ENCODE peak calls at places on chromosomes 4 and X, in four cellular contexts. One of them, this sample, is unnamed. For H3K4me1, the result is how much of the 10 kb centered on the place peaks cover.

GRCh38 chrX:24692305-24692704 is 1.4 kb upstream of the POLA1 start:
- DNase-seq in pancreas: no peak
- DNase-seq in lung: no peak
- DNase-seq in left lung: no peak
- DNase-seq in this sample: no peak

GRCh38 chr4:122894802-122895201 is 27.6 kb downstream of the NUDT6 start:
- DNase-seq in pancreas: no peak
- DNase-seq in left lung: no peak
- DNase-seq in lung: no peak
- DNase-seq in this sample: no peak

GRCh38 chrX:47613082-47613481 is 6.6 kb downstream of the SYN1 start:
- DNase-seq in pancreas: no peak
- DNase-seq in lung: no peak
- DNase-seq in left lung: no peak
- DNase-seq in this sample: no peak

GRCh38 chr4:121939690-121940089 is 12.2 kb downstream of the TRPC3 start:
- DNase-seq in pancreas: no peak
- DNase-seq in lung: no peak
- DNase-seq in left lung: no peak
- DNase-seq in this sample: no peak

GRCh38 chr4:79922011-79922410 is 151.0 kb downstream of the ANTXR2 start:
- DNase-seq in left lung: no peak
- DNase-seq in lung: no peak
- DNase-seq in pancreas: no peak
- DNase-seq in this sample: no peak

GRCh38 chrX:98114026-98114425 is 1230.3 kb downstream of the RPA4 start:
- DNase-seq in lung: no peak
- DNase-seq in pancreas: no peak
- DNase-seq in left lung: no peak
- DNase-seq in this sample: no peak

GRCh38 chrX:64205735-64206491 is 405 bp upstream of the AMER1 start:
- DNase-seq in lung: peak
- DNase-seq in pancreas: peak
- DNase-seq in left lung: peak
- DNase-seq in this sample: peak

GRCh38 chr4:102751964-102752363 is 8.8 kb downstream of the MANBA start:
- DNase-seq in left lung: no peak
- DNase-seq in pancreas: no peak
- DNase-seq in lung: no peak
- DNase-seq in this sample: no peak

GRCh38 chrX:14963447-14964236 is 90.4 kb downstream of the MOSPD2 start:
- DNase-seq in lung: no peak
- DNase-seq in pancreas: no peak
- DNase-seq in left lung: no peak
- DNase-seq in this sample: no peak

GRCh38 chrX:115560211-115560977 is 580 bp upstream of the PLS3 start:
- DNase-seq in lung: peak
- DNase-seq in left lung: no peak
- DNase-seq in pancreas: peak
- DNase-seq in this sample: no peak

GRCh38 chrX:102514536-102514935 is 2.0 kb downstream of the TMSB15A start:
- DNase-seq in lung: no peak
- DNase-seq in left lung: no peak
- DNase-seq in pancreas: no peak
- DNase-seq in this sample: no peak

GRCh38 chrX:69124108-69124507 is 41.1 kb downstream of the PJA1 start:
- DNase-seq in pancreas: no peak
- DNase-seq in left lung: no peak
- DNase-seq in lung: no peak
- DNase-seq in this sample: no peak

GRCh38 chr4:165398570-165398969 is 19.8 kb downstream of the CPE start:
- DNase-seq in left lung: no peak
- DNase-seq in pancreas: no peak
- DNase-seq in lung: no peak
- DNase-seq in this sample: no peak

GRCh38 chrX:136295380-136295779 is 5.4 kb upstream of the ADGRG4 start:
- DNase-seq in lung: no peak
- DNase-seq in left lung: no peak
- DNase-seq in pancreas: no peak
- DNase-seq in this sample: no peak

GRCh38 chr4:20376070-20376469 is 124.4 kb downstream of the SLIT2 start:
- DNase-seq in pancreas: no peak
- DNase-seq in lung: no peak
- DNase-seq in left lung: no peak
- DNase-seq in this sample: no peak

GRCh38 chr4:169410839-169411770 is 140.3 kb upstream of the SH3RF1 start:
- DNase-seq in lung: no peak
- DNase-seq in left lung: no peak
- DNase-seq in pancreas: no peak
- DNase-seq in this sample: no peak

GRCh38 chr4:82201303-82201702 is 172.5 kb downstream of the HNRNPD start:
- DNase-seq in lung: no peak
- DNase-seq in left lung: peak
- DNase-seq in pancreas: no peak
- DNase-seq in this sample: no peak

GRCh38 chrX:1487401-1487800 is 34.7 kb upstream of the ASMTL start:
- DNase-seq in pancreas: no peak
- DNase-seq in left lung: no peak
- DNase-seq in lung: no peak
- DNase-seq in this sample: no peak

GRCh38 chr4:98745372-98745771 is 87.0 kb upstream of the TSPAN5 start:
- DNase-seq in lung: no peak
- DNase-seq in left lung: no peak
- DNase-seq in pancreas: no peak
- DNase-seq in this sample: no peak

GRCh38 chr4:80014531-80014930 is 58.5 kb downstream of the ANTXR2 start:
- DNase-seq in lung: no peak
- DNase-seq in left lung: no peak
- DNase-seq in pancreas: no peak
- DNase-seq in this sample: no peak

GRCh38 chr4:113141901-113142346 is 92.5 kb downstream of the ANK2 start:
- DNase-seq in lung: no peak
- DNase-seq in pancreas: no peak
- DNase-seq in left lung: no peak
- DNase-seq in this sample: no peak

GRCh38 chr4:159937595-159937994 is 834.7 kb downstream of the RAPGEF2 start:
- DNase-seq in lung: no peak
- DNase-seq in left lung: no peak
- DNase-seq in pancreas: no peak
- DNase-seq in this sample: no peak

GRCh38 chrX:70755850-70756249 is 152.7 kb downstream of the TEX11 start:
- DNase-seq in pancreas: no peak
- DNase-seq in left lung: no peak
- DNase-seq in lung: no peak
- DNase-seq in this sample: no peak

GRCh38 chrX:22486326-22486725 is 213.6 kb downstream of the CBLL2 start:
- DNase-seq in lung: no peak
- DNase-seq in left lung: no peak
- DNase-seq in pancreas: no peak
- DNase-seq in this sample: no peak

GRCh38 chr4:154332681-154333421 is 158.7 kb downstream of the DCHS2 start:
- DNase-seq in left lung: peak
- DNase-seq in pancreas: no peak
- DNase-seq in lung: no peak
- DNase-seq in this sample: no peak

GRCh38 chr4:151564321-151564720 is 155.3 kb downstream of the FHIP1A start:
- DNase-seq in pancreas: no peak
- DNase-seq in lung: no peak
- DNase-seq in left lung: no peak
- DNase-seq in this sample: no peak

GRCh38 chrX:131424895-131425294 is 119.0 kb upstream of the OR13H1 start:
- DNase-seq in lung: no peak
- DNase-seq in pancreas: no peak
- DNase-seq in left lung: no peak
- DNase-seq in this sample: no peak

GRCh38 chr4:53763813-53764597 is 172.7 kb upstream of the LNX1 start:
- DNase-seq in pancreas: no peak
- DNase-seq in lung: no peak
- DNase-seq in left lung: peak
- DNase-seq in this sample: no peak

GRCh38 chr4:137707221-137707620 is 174.9 kb upstream of the PCDH18 start:
- DNase-seq in lung: no peak
- DNase-seq in left lung: no peak
- DNase-seq in pancreas: no peak
- DNase-seq in this sample: no peak

GRCh38 chrX:71603618-71604017 is 14.7 kb downstream of the CXCR3 start:
- DNase-seq in left lung: no peak
- DNase-seq in pancreas: no peak
- DNase-seq in lung: no peak
- DNase-seq in this sample: no peak

GRCh38 chrX:129900054-129900453 is 5.9 kb upstream of the UTP14A start:
- DNase-seq in left lung: no peak
- DNase-seq in pancreas: no peak
- DNase-seq in lung: no peak
- DNase-seq in this sample: no peak

GRCh38 chrX:129908636-129909035 is 2.7 kb downstream of the UTP14A start:
- DNase-seq in left lung: no peak
- DNase-seq in pancreas: no peak
- DNase-seq in lung: no peak
- DNase-seq in this sample: no peak

GRCh38 chrX:129905787-129906580 is at the start of gene UTP14A:
- DNase-seq in lung: peak
- DNase-seq in left lung: peak
- DNase-seq in pancreas: peak
- DNase-seq in this sample: peak
- H3K27ac ChIP-seq in lung: peak
- H3K27ac ChIP-seq in left lung: peak
- H3K27ac ChIP-seq in pancreas: peak
- H3K27ac ChIP-seq in this sample: peak

GRCh38 chr4:146179784-146180405 is 4.4 kb downstream of the LSM6 start:
- DNase-seq in pancreas: no peak
- DNase-seq in left lung: no peak
- DNase-seq in lung: no peak
- DNase-seq in this sample: no peak

GRCh38 chr4:146175541-146176453 is at the start of gene LSM6:
- DNase-seq in pancreas: peak
- DNase-seq in lung: peak
- DNase-seq in left lung: peak
- DNase-seq in this sample: peak
- TF ChIP-seq CTCF in pancreas: no peak
- TF ChIP-seq CTCF in lung: no peak
- TF ChIP-seq CTCF in left lung: peak
- TF ChIP-seq CTCF in this sample: peak

GRCh38 chrX:137747231-137747630 is 181.3 kb downstream of the ZIC3 start:
- DNase-seq in lung: no peak
- DNase-seq in pancreas: no peak
- DNase-seq in left lung: no peak
- DNase-seq in this sample: no peak
- H3K4me1 ChIP-seq in lung: under half
- H3K4me1 ChIP-seq in pancreas: under half
- H3K4me1 ChIP-seq in left lung: under half
- H3K4me1 ChIP-seq in this sample: under half

GRCh38 chr4:6193399-6193798 is 7.0 kb downstream of the JAKMIP1 start:
- DNase-seq in left lung: no peak
- DNase-seq in lung: no peak
- DNase-seq in pancreas: no peak
- DNase-seq in this sample: no peak
- H3K27ac ChIP-seq in left lung: no peak
- H3K27ac ChIP-seq in lung: no peak
- H3K27ac ChIP-seq in pancreas: no peak
- H3K27ac ChIP-seq in this sample: no peak

GRCh38 chr4:146335763-146336412 is 121.5 kb downstream of the REELD1 start:
- DNase-seq in pancreas: no peak
- DNase-seq in left lung: no peak
- DNase-seq in lung: no peak
- DNase-seq in this sample: no peak

GRCh38 chr4:146334862-146335449 is 120.6 kb downstream of the REELD1 start:
- DNase-seq in lung: no peak
- DNase-seq in left lung: no peak
- DNase-seq in pancreas: no peak
- DNase-seq in this sample: no peak

GRCh38 chr4:146336413-146336807 is 122.1 kb downstream of the REELD1 start:
- DNase-seq in lung: no peak
- DNase-seq in pancreas: no peak
- DNase-seq in left lung: no peak
- DNase-seq in this sample: no peak

GRCh38 chr4:146340798-146341197 is 126.5 kb downstream of the REELD1 start:
- DNase-seq in lung: no peak
- DNase-seq in left lung: no peak
- DNase-seq in pancreas: no peak
- DNase-seq in this sample: no peak

DNA sequence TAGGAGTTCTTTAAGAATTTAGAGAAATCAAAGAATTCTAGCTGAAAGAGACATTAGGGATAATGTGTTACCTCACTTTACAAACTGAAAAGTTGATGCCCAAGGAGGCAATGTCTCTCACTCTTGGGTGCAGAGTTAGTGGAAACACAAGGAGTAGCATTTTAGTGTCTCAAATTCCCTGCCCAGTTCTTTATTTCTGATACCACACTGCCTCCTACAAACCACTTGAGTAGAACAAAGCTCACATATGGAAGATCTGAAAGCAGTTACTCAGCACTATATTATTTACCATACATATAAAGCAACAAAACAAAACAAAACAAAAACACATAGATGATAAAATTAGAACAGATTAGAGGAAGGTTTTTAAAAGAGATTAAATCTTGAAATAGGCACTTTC is 124.2 kb downstream of the REELD1 start:
- DNase-seq in lung: no peak
- DNase-seq in pancreas: no peak
- DNase-seq in left lung: no peak
- DNase-seq in this sample: no peak
- TF ChIP-seq CTCF in lung: no peak
- TF ChIP-seq CTCF in pancreas: no peak
- TF ChIP-seq CTCF in left lung: no peak
- TF ChIP-seq CTCF in this sample: peak

DNA sequence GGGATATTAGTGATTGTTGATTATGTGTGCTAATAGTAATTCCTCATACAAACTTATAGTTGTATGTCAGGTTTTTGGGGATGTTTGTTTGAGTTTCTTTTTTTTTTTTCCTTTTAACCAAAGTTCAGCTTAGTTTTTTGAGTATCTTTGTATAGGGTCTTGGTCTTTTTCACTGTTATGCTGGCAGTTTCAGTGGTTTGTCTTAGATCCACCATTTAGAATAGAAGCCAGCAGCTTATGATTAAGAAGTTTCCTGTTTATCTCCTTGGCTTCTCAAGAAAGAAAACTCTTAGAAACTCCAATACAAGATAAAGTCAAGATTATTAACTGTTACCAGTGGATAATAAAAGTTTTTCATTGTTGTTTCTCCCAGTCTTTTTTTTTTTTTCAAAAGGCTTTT is 16.1 kb downstream of the CPEB2 start:
- DNase-seq in lung: no peak
- DNase-seq in pancreas: no peak
- DNase-seq in left lung: no peak
- DNase-seq in this sample: no peak
- H3K4me1 ChIP-seq in lung: under half
- H3K4me1 ChIP-seq in pancreas: under half
- H3K4me1 ChIP-seq in left lung: under half
- H3K4me1 ChIP-seq in this sample: half or more

GRCh38 chrX:140504371-140505324 is at the start of gene SOX3:
- DNase-seq in pancreas: no peak
- DNase-seq in lung: no peak
- DNase-seq in left lung: no peak
- DNase-seq in this sample: no peak
- H3K27ac ChIP-seq in pancreas: no peak
- H3K27ac ChIP-seq in lung: no peak
- H3K27ac ChIP-seq in left lung: no peak
- H3K27ac ChIP-seq in this sample: no peak

This sample was measured in left ventricle myocardium inferior.